ENCODE peak calls at places on chromosomes 11 and 22, in seven cellular contexts. R is cardiac muscle cell; I is Peyer's patch; N is osteoblast; D is effector memory CD4-positive, alpha-beta T cell; U is brain microvascular endothelial cell; P is OCI-LY7. X is an unnamed sample.

GRCh38 chr11:32374261-32374711 is 61.1 kb downstream of the WT1 start:
- DNase-seq in R (peak; percentile 67), I (no peak), N (peak; percentile 54), D (no peak), P (peak; percentile 47), U (no peak), X (no peak)

GRCh38 chr11:125250316-125250870 is 85.8 kb downstream of the PKNOX2 start:
- DNase-seq in R (peak; percentile 28), N (no peak), P (no peak), U (no peak), I (no peak), D (no peak), X (no peak)

GRCh38 chr11:133897331-133897650 is 52.0 kb upstream of the SPATA19 start:
- DNase-seq in D (no peak), P (no peak), R (no peak), N (no peak), I (no peak), U (no peak), X (no peak)

GRCh38 chr11:44658451-44658850 is 68.3 kb upstream of the TSPAN18 start:
- DNase-seq in U (peak; percentile 25), R (peak; percentile 34), P (no peak), N (peak; percentile 86), D (no peak), I (no peak), X (no peak)

GRCh38 chr11:66467034-66467659 is 442 bp downstream of the PELI3 start:
- DNase-seq in P (no peak), D (no peak), I (peak; percentile 57), R (peak; percentile 51), N (peak; percentile 97), U (no peak), X (peak; percentile 81)

GRCh38 chr11:57881647-57882046 is 120.0 kb downstream of the CTNND1 start:
- DNase-seq in D (no peak), I (no peak), U (no peak), R (no peak), P (no peak), N (no peak), X (no peak)

GRCh38 chr11:34791725-34792124 is 124.5 kb downstream of the APIP start:
- DNase-seq in N (no peak), U (no peak), P (no peak), I (no peak), D (no peak), R (no peak), X (no peak)

GRCh38 chr11:32723332-32723731 is 71.1 kb downstream of the CCDC73 start:
- DNase-seq in P (no peak), U (no peak), R (peak; percentile 34), I (no peak), N (no peak), D (no peak), X (no peak)

GRCh38 chr11:8086001-8086479 is 5.0 kb downstream of the TUB start:
- DNase-seq in D (no peak), R (no peak), P (no peak), N (peak; percentile 74), U (no peak), I (no peak), X (no peak)

GRCh38 chr22:34111210-34111824 is 191.0 kb upstream of the LARGE1 start:
- DNase-seq in I (peak; percentile 75), P (peak; percentile 50), R (peak; percentile 10), D (no peak), N (no peak), U (no peak), X (no peak)

GRCh38 chr22:46054091-46054877 is 77.3 kb upstream of the WNT7B start:
- DNase-seq in U (no peak), N (peak; percentile 96), P (peak; percentile 80), I (peak; percentile 81), D (peak; percentile 25), R (peak; percentile 83), X (peak; percentile 92)

GRCh38 chr11:46050065-46050464 is 71.2 kb downstream of the PHF21A start:
- DNase-seq in I (no peak), P (no peak), N (peak; percentile 59), R (peak; percentile 93), D (no peak), U (peak; percentile 71), X (no peak)

GRCh38 chr11:83643115-83643514 is 356.9 kb upstream of the CCDC90B start:
- DNase-seq in I (no peak), R (no peak), U (no peak), D (no peak), N (no peak), P (no peak), X (no peak)

GRCh38 chr11:26830757-26831156 is 108.9 kb upstream of the SLC5A12 start:
- DNase-seq in R (no peak), I (no peak), N (no peak), P (no peak), D (no peak), U (no peak), X (no peak)

GRCh38 chr11:762421-763072 is 14.7 kb downstream of the GATD1 start:
- DNase-seq in N (peak; percentile 99), R (peak; percentile 74), U (peak; percentile 33), I (peak; percentile 71), P (peak; percentile 43), D (no peak), X (peak; percentile 76)

GRCh38 chr11:125871391-125872137 is 15.9 kb upstream of the HYLS1 start:
- DNase-seq in U (peak; percentile 25), P (peak; percentile 20), D (no peak), I (no peak), N (peak; percentile 89), R (peak; percentile 71), X (no peak)

GRCh38 chr11:117222991-117223740 is 8.7 kb downstream of the PCSK7 start:
- DNase-seq in P (no peak), R (no peak), D (no peak), U (no peak), N (peak; percentile 11), I (peak; percentile 34), X (peak; percentile 29)

GRCh38 chr22:28829358-28830181 is 29.2 kb upstream of the XBP1 start:
- DNase-seq in P (peak; percentile 84), N (peak; percentile 93), U (peak; percentile 64), I (peak; percentile 91), R (peak; percentile 79), D (peak; percentile 48), X (peak; percentile 84)

GRCh38 chr11:46130286-46130937 is 9.2 kb upstream of the PHF21A start:
- DNase-seq in N (no peak), R (no peak), U (no peak), I (no peak), D (no peak), P (no peak), X (no peak)

GRCh38 chr11:47923667-47924066 is 56.7 kb upstream of the PTPRJ start:
- DNase-seq in P (no peak), R (peak; percentile 57), U (no peak), I (no peak), N (peak; percentile 73), D (no peak), X (no peak)

GRCh38 chr11:54558919-54559318 is 44.9 kb downstream of the OR4C46 start:
- DNase-seq in I (no peak), N (no peak), R (no peak), P (peak; percentile 2), D (no peak), U (no peak), X (no peak)

GRCh38 chr11:103668859-103669258 is 367.6 kb upstream of the DDI1 start:
- DNase-seq in N (no peak), U (no peak), D (no peak), I (no peak), P (no peak), R (no peak), X (no peak)

GRCh38 chr11:10387209-10388083 is 67.6 kb upstream of the AMPD3 start:
- DNase-seq in D (no peak), P (no peak), U (peak; percentile 53), R (peak; percentile 98), N (no peak), I (peak; percentile 65), X (no peak)

GRCh38 chr22:32539631-32540449 is 65.2 kb downstream of the FBXO7 start:
- DNase-seq in P (no peak), U (no peak), N (no peak), R (no peak), I (peak; percentile 41), D (no peak), X (no peak)

GRCh38 chr11:2122907-2123627 is 16.1 kb downstream of the IGF2 start:
- DNase-seq in R (no peak), I (no peak), N (peak; percentile 91), U (no peak), P (no peak), D (no peak), X (no peak)
- H3K27ac ChIP-seq in R (no peak overlapping the region), I (no peak overlapping the region), N (no peak overlapping the region), U (no peak overlapping the region), P (no peak overlapping the region), D (no peak overlapping the region), X (no peak overlapping the region)

GRCh38 chr22:42967005-42967404 is 47.9 kb downstream of the PACSIN2 start:
- DNase-seq in R (no peak), I (no peak), D (no peak), P (no peak), N (no peak), U (no peak), X (no peak)

GRCh38 chr22:42964994-42965699 is 49.8 kb downstream of the PACSIN2 start:
- DNase-seq in N (no peak), I (no peak), U (peak; percentile 29), P (no peak), D (no peak), R (no peak), X (no peak)

GRCh38 chr22:42969348-42969975 is 45.5 kb downstream of the PACSIN2 start:
- DNase-seq in I (no peak), R (peak; percentile 60), N (peak; percentile 91), D (no peak), P (no peak), U (no peak), X (no peak)

GRCh38 chr22:42967933-42968332 is 47.0 kb downstream of the PACSIN2 start:
- DNase-seq in D (no peak), N (no peak), I (peak; percentile 74), P (no peak), U (no peak), R (no peak), X (peak; percentile 79)

DNA sequence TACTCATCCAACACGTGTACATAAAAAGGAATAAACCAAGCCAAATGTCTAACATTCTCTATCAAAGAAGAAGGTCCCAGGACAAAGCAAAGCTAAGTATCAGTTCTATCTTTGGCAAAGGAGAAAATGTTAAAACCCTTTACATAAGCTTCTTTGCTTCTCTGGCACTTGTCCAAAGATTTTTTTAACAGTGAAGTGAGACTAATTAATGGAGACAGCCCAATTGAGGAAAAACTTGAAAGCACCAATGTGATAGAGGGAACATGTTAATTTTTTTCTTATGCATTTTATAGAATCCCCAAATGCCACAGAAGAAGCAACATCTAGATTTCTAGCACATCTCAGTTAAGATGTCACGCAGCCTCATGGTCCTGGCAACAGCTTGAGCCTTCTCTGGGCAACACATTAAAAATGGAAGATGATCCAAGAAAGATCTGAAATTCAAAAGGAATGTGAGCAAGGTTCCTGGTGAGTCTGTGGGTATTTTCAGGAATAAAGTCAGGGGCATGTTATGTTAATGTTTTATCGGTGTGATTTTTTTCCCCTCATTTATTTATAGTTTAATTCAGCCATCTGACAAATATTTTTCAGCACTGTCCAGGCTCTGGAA is 48.5 kb downstream of the PACSIN2 start:
- DNase-seq in D (no peak), U (no peak), P (no peak), I (no peak), N (no peak), R (no peak), X (no peak)
- H3K27ac ChIP-seq in D (no peak overlapping the region), U (no peak overlapping the region), P (no peak overlapping the region), I (no peak overlapping the region), N (no peak overlapping the region), R (no peak overlapping the region), X (peak overlapping the region; percentile 56)

GRCh38 chr11:130145328-130145812 is 14.2 kb upstream of the ST14 start:
- DNase-seq in U (no peak), D (no peak), I (no peak), N (no peak), R (no peak), P (no peak), X (no peak)
- H3K27ac ChIP-seq in U (no peak overlapping the region), D (no peak overlapping the region), I (peak overlapping the region; percentile 91), N (no peak overlapping the region), R (peak overlapping the region; percentile 76), P (peak overlapping the region; percentile 67), X (no peak overlapping the region)

GRCh38 chr11:60158666-60159065 is 24.2 kb downstream of the MS4A6A start:
- DNase-seq in N (no peak), I (no peak), U (no peak), R (no peak), P (no peak), D (no peak), X (no peak)
- H3K27ac ChIP-seq in N (no peak overlapping the region), I (no peak overlapping the region), U (no peak overlapping the region), R (no peak overlapping the region), P (no peak overlapping the region), D (no peak overlapping the region), X (no peak overlapping the region)

X was measured in kidney.